ENCODE peak calls at places on chromosomes 6 and 20, in six cellular contexts. One of them, this sample, is unnamed.
A peak's percentile ranks its signal among the peaks of the same experiment; 100 is the strongest.

GRCh38 chr6:41159415-41160082 is 3.4 kb downstream of the TREM2 start:
- ATAC-seq in HepG2: no peak
- ATAC-seq in GM12878: no peak
- ATAC-seq in upper lobe of left lung: no peak
- ATAC-seq in K562: no peak
- ATAC-seq in HCT116: no peak
- ATAC-seq in this sample: no peak

GRCh38 chr6:24689964-24690363 is 23.1 kb downstream of the ACOT13 start:
- ATAC-seq in HCT116: no peak
- ATAC-seq in upper lobe of left lung: peak; percentile 87
- ATAC-seq in HepG2: no peak
- ATAC-seq in GM12878: no peak
- ATAC-seq in K562: no peak
- ATAC-seq in this sample: peak; percentile 53

GRCh38 chr6:109687271-109687721 is 3.7 kb downstream of the AK9 start:
- ATAC-seq in HepG2: no peak
- ATAC-seq in GM12878: no peak
- ATAC-seq in upper lobe of left lung: peak; percentile 63
- ATAC-seq in K562: no peak
- ATAC-seq in HCT116: no peak
- ATAC-seq in this sample: peak; percentile 36

GRCh38 chr6:121520337-121521163 is 85.1 kb downstream of the GJA1 start:
- ATAC-seq in GM12878: no peak
- ATAC-seq in HepG2: no peak
- ATAC-seq in HCT116: no peak
- ATAC-seq in upper lobe of left lung: peak; percentile 30
- ATAC-seq in K562: no peak
- ATAC-seq in this sample: peak; percentile 64

GRCh38 chr6:19691465-19692167 is 145.6 kb upstream of the ID4 start:
- ATAC-seq in K562: no peak
- ATAC-seq in GM12878: no peak
- ATAC-seq in HepG2: no peak
- ATAC-seq in HCT116: no peak
- ATAC-seq in upper lobe of left lung: no peak
- ATAC-seq in this sample: peak; percentile 63

GRCh38 chr6:83867527-83868161 is 8.2 kb downstream of the CYB5R4 start:
- ATAC-seq in upper lobe of left lung: peak; percentile 93
- ATAC-seq in K562: peak; percentile 87
- ATAC-seq in HCT116: no peak
- ATAC-seq in GM12878: peak; percentile 28
- ATAC-seq in HepG2: no peak
- ATAC-seq in this sample: no peak

GRCh38 chr20:24135786-24136185 is 147.2 kb upstream of the GGTLC1 start:
- ATAC-seq in K562: no peak
- ATAC-seq in upper lobe of left lung: no peak
- ATAC-seq in GM12878: no peak
- ATAC-seq in HCT116: no peak
- ATAC-seq in HepG2: no peak
- ATAC-seq in this sample: no peak

GRCh38 chr6:14841901-14842421 is 403.9 kb upstream of the JARID2 start:
- ATAC-seq in HCT116: no peak
- ATAC-seq in HepG2: no peak
- ATAC-seq in upper lobe of left lung: peak; percentile 87
- ATAC-seq in K562: no peak
- ATAC-seq in GM12878: no peak
- ATAC-seq in this sample: peak; percentile 95

DNA sequence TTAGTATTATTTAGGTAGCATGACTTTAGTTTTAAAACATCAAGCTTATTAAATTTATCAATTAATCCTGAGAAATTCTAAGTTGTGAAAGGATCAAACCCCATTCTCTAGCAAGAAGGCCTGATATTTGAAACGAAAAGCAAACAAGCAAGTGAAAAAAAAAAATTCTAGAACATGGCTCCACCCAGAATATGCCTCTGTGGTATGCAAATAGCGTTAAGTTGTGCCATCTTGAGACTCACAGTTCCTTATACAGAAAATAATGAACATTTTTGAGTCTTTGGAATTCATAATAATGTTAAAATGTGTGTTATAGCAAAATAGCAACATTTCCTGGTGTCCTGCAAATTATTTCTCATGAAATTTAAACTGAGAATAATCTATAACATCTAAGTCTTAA is 42.0 kb downstream of the TRDN start:
- ATAC-seq in HepG2: no peak
- ATAC-seq in HCT116: no peak
- ATAC-seq in GM12878: no peak
- ATAC-seq in upper lobe of left lung: no peak
- ATAC-seq in K562: no peak
- ATAC-seq in this sample: no peak
- H3K27ac ChIP-seq in HepG2: no peak overlapping the region
- H3K27ac ChIP-seq in HCT116: no peak overlapping the region
- H3K27ac ChIP-seq in GM12878: no peak overlapping the region
- H3K27ac ChIP-seq in upper lobe of left lung: no peak overlapping the region
- H3K27ac ChIP-seq in K562: no peak overlapping the region
- H3K27ac ChIP-seq in this sample: no peak overlapping the region

DNA sequence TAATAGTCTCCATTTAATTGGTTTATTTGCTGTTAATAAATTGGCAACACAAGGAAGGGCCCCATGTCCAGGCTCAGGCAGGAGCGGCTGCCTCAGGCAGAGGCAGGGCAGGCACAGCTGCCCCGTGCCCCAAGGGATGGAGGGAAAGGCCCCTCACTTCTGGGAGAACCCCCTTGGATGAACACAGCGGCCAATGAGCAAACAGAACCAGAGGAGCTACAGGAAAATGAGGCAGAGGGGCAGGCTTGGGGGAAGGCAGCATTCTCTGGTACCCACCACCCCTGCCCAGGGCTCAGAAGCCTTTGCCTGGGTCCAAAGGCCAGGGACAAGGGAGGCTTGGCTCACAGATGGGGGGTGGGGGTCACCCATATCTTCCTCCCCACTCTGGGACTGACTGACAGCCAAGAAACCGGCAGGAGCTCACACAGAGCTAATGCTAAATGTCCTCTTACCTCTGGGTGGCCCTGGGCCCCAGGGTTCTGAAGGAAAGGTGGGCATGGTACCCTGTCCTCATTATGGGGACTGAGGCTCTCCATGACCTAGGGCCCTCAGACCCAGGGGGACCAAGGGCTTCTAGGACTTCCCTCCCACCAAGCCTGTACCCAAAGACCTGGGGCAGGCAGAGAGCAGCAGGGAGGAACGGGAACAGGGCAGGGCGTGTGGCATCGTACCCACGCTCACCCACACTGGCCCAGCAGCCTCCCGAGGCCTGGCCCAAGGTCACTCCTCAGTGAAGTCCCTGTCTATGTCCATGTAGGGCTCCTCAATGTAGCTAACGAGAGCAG is 47.0 kb downstream of the MYH7B start:
- ATAC-seq in HCT116: no peak
- ATAC-seq in GM12878: no peak
- ATAC-seq in K562: no peak
- ATAC-seq in HepG2: peak; percentile 2
- ATAC-seq in upper lobe of left lung: no peak
- ATAC-seq in this sample: no peak
- TF ChIP-seq POLR2AphosphoS5 in HCT116: no peak
- TF ChIP-seq POLR2AphosphoS5 in GM12878: no peak
- TF ChIP-seq POLR2AphosphoS5 in K562: no peak
- TF ChIP-seq POLR2AphosphoS5 in HepG2: no peak
- TF ChIP-seq POLR2AphosphoS5 in upper lobe of left lung: no peak
- TF ChIP-seq POLR2AphosphoS5 in this sample: no peak

GRCh38 chr20:58274384-58274783 is 35.1 kb upstream of the RAB22A start:
- ATAC-seq in HepG2: no peak
- ATAC-seq in GM12878: no peak
- ATAC-seq in upper lobe of left lung: no peak
- ATAC-seq in HCT116: no peak
- ATAC-seq in K562: no peak
- ATAC-seq in this sample: no peak

GRCh38 chr20:58271596-58272460 is 37.7 kb upstream of the RAB22A start:
- ATAC-seq in K562: no peak
- ATAC-seq in GM12878: no peak
- ATAC-seq in HepG2: no peak
- ATAC-seq in upper lobe of left lung: no peak
- ATAC-seq in HCT116: no peak
- ATAC-seq in this sample: no peak

DNA sequence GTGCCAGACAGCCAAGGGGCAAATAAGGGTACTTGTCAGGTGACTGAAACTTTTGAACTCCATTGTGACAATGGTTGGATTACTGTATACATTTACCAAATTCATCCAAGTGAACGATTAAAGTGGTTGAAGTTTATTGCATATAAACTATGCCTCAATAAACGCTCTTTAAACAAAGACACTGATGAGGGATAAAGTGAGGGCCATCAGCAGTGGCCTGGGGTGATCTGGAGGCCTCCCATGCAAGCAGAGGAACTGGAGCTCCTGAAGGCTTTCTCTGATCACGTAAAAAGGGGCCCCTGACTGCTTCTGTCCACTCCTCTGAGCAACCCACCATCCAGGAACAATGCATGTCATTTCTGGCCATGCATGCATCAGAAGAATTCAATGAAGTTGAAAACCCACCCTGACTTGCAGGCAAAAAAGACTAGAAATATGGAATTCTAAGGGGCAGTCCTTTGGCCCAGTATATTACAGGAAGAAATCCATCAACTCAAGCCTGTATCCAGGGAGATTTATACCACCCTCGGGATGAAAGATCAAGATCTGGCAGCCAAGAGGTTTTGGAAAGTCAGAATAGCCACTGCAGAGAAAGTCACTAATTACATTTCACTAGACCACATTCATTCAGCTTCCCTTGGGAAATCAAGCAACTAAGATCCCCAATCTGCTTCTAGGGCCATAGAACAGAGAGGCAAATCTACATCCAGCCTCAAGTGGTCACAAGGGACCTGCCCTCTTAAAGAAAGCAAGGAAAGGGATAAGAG is 31.8 kb upstream of the RAB22A start:
- ATAC-seq in upper lobe of left lung: no peak
- ATAC-seq in HCT116: no peak
- ATAC-seq in GM12878: no peak
- ATAC-seq in K562: no peak
- ATAC-seq in HepG2: no peak
- ATAC-seq in this sample: no peak
- TF ChIP-seq POLR2A in upper lobe of left lung: no peak
- TF ChIP-seq POLR2A in HCT116: no peak
- TF ChIP-seq POLR2A in GM12878: no peak
- TF ChIP-seq POLR2A in K562: no peak
- TF ChIP-seq POLR2A in HepG2: no peak
- TF ChIP-seq POLR2A in this sample: no peak

GRCh38 chr6:37491161-37491829 is 8.4 kb downstream of the CCDC167 start:
- ATAC-seq in HCT116: no peak
- ATAC-seq in upper lobe of left lung: no peak
- ATAC-seq in GM12878: peak; percentile 29
- ATAC-seq in HepG2: no peak
- ATAC-seq in K562: no peak
- ATAC-seq in this sample: no peak

GRCh38 chr6:37495199-37495913 is 4.3 kb downstream of the CCDC167 start:
- ATAC-seq in GM12878: peak; percentile 12
- ATAC-seq in upper lobe of left lung: no peak
- ATAC-seq in HepG2: no peak
- ATAC-seq in K562: no peak
- ATAC-seq in HCT116: no peak
- ATAC-seq in this sample: no peak

GRCh38 chr6:37491830-37492208 is 7.9 kb downstream of the CCDC167 start:
- ATAC-seq in upper lobe of left lung: no peak
- ATAC-seq in HepG2: no peak
- ATAC-seq in GM12878: no peak
- ATAC-seq in K562: no peak
- ATAC-seq in HCT116: no peak
- ATAC-seq in this sample: no peak

GRCh38 chr6:37492236-37493046 is 7.3 kb downstream of the CCDC167 start:
- ATAC-seq in HCT116: no peak
- ATAC-seq in GM12878: peak; percentile 7
- ATAC-seq in upper lobe of left lung: no peak
- ATAC-seq in K562: no peak
- ATAC-seq in HepG2: no peak
- ATAC-seq in this sample: no peak

DNA sequence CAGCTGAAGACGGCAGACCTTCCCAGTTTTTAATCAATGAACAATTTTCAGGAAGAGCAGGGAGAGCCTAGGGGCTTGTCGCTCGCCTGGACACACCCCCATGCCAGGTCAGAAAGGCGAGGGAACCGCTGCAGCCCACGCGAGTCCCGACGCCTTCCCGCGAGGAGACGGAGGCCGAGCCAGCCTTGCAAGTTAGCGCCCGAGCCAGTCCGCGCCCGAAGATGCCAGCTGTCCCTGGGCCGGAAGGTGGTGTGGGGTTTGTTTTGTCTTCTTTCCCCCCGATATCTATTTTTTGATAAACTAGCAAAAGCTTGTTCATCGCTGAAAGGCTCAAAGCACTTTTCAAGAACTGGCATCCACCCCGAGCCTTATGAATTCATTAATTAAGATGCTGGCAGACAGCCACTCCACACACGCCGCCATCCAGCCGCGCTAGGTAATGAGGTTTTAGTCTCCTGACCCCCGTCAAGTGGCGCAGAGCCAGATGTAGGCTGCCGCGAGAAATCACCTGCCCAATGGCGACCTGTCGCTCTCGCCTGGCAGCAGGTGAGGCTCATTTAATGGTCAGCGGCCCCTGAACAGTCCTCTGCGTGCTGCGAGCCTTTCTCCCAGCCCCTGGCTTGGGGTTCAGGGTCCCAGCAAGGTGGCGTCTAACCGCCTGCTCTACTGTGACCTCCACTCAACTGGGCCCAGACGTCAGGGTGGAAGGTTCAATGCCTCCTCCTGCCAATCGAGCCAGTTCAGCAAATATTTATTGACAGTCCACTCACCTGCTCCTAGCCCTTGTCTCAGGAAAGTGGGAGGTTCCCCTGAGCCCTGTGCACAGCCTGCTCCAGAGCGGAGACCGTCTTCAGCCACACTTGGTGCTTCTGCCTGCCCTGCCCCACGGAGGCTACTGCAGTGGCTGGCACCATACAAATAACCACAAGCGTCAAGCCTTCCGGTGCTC is 6.4 kb downstream of the CCDC167 start:
- ATAC-seq in HepG2: no peak
- ATAC-seq in HCT116: no peak
- ATAC-seq in GM12878: no peak
- ATAC-seq in upper lobe of left lung: no peak
- ATAC-seq in K562: no peak
- ATAC-seq in this sample: no peak
- H3K27ac ChIP-seq in HepG2: no peak overlapping the region
- H3K27ac ChIP-seq in HCT116: no peak overlapping the region
- H3K27ac ChIP-seq in GM12878: peak overlapping the region; percentile 69
- H3K27ac ChIP-seq in upper lobe of left lung: no peak overlapping the region
- H3K27ac ChIP-seq in K562: no peak overlapping the region
- H3K27ac ChIP-seq in this sample: no peak overlapping the region